ENCODE peak calls at places on chromosomes 16 and 17, in ten cellular contexts. J, S, T, Q, B, Y, K, G, R and V are unnamed samples. For H3K36me3, the result is how much of the 10 kb centered on the place peaks cover.

GRCh38 chr17:19263621-19264010 is 26.4 kb downstream of the EPN2 start:
- DNase-seq in J (peak), S (no peak), T (peak), Q (no peak), B (no peak), Y (no peak), K (peak), G (peak), R (peak), V (peak)

GRCh38 chr17:82560802-82561428 is 41.4 kb downstream of the FOXK2 start:
- DNase-seq in J (no peak), S (no peak), T (no peak), Q (no peak), B (no peak), Y (no peak), K (no peak), G (no peak), R (no peak), V (no peak)

GRCh38 chr17:15263206-15263579 is 1.9 kb downstream of the PMP22 start:
- DNase-seq in J (no peak), S (peak), T (no peak), Q (peak), B (peak), Y (no peak), K (peak), G (peak), R (peak), V (no peak)

GRCh38 chr16:50853329-50853728 is 111.4 kb downstream of the CYLD start:
- DNase-seq in J (no peak), S (no peak), T (no peak), Q (no peak), B (no peak), Y (no peak), K (no peak), G (no peak), R (no peak), V (no peak)

GRCh38 chr17:41615454-41615853 is 2.9 kb upstream of the KRT16 start:
- DNase-seq in J (no peak), S (no peak), T (peak), Q (no peak), B (no peak), Y (no peak), K (no peak), G (no peak), R (no peak), V (no peak)

GRCh38 chr16:27315333-27316037 is 1.7 kb downstream of the IL4R start:
- DNase-seq in J (peak), S (no peak), T (peak), Q (peak), B (no peak), Y (peak), K (peak), G (peak), R (peak), V (no peak)

GRCh38 chr16:67749436-67750078 is 30.4 kb upstream of the GFOD2 start:
- DNase-seq in J (no peak), S (no peak), T (no peak), Q (no peak), B (no peak), Y (no peak), K (no peak), G (no peak), R (no peak), V (no peak)

GRCh38 chr17:58337126-58337599 is 8.6 kb upstream of the TSPOAP1 start:
- DNase-seq in J (no peak), S (no peak), T (no peak), Q (no peak), B (no peak), Y (peak), K (no peak), G (peak), R (no peak), V (no peak)

GRCh38 chr16:72255785-72256184 is 83.8 kb upstream of the PMFBP1 start:
- DNase-seq in J (no peak), S (no peak), T (no peak), Q (no peak), B (no peak), Y (no peak), K (no peak), G (peak), R (peak), V (no peak)

GRCh38 chr17:83199500-83200201 is 120.2 kb downstream of the METRNL start:
- DNase-seq in J (peak), S (no peak), T (no peak), Q (peak), B (no peak), Y (peak), K (no peak), G (peak), R (no peak), V (no peak)

GRCh38 chr17:8176197-8176940 is at the start of gene TMEM107:
- DNase-seq in J (peak), S (peak), T (peak), Q (peak), B (peak), Y (peak), K (peak), G (peak), R (peak), V (no peak)

GRCh38 chr17:62064029-62064790 is 868 bp downstream of the MED13 start:
- DNase-seq in J (no peak), S (peak), T (peak), Q (no peak), B (no peak), Y (peak), K (peak), G (peak), R (peak), V (no peak)

GRCh38 chr16:2819179-2819938 is 2.3 kb downstream of the PRSS21 start:
- DNase-seq in J (no peak), S (no peak), T (no peak), Q (no peak), B (no peak), Y (no peak), K (no peak), G (peak), R (no peak), V (no peak)

GRCh38 chr17:32518856-32519768 is 32.3 kb downstream of the CDK5R1 start:
- DNase-seq in J (no peak), S (peak), T (peak), Q (peak), B (peak), Y (no peak), K (peak), G (peak), R (peak), V (no peak)

GRCh38 chr17:57989011-57989345 is 924 bp upstream of the VEZF1 start:
- DNase-seq in J (peak), S (no peak), T (no peak), Q (peak), B (no peak), Y (no peak), K (no peak), G (peak), R (peak), V (no peak)

GRCh38 chr16:65409505-65409904 is 287.6 kb upstream of the CDH11 start:
- DNase-seq in J (no peak), S (no peak), T (peak), Q (no peak), B (no peak), Y (no peak), K (no peak), G (no peak), R (no peak), V (peak)

GRCh38 chr16:4032768-4033167 is 83.5 kb downstream of the ADCY9 start:
- DNase-seq in J (no peak), S (no peak), T (peak), Q (peak), B (peak), Y (peak), K (peak), G (peak), R (peak), V (no peak)

GRCh38 chr17:47884427-47884740 is 11.7 kb upstream of the SP2 start:
- DNase-seq in J (no peak), S (no peak), T (no peak), Q (no peak), B (no peak), Y (no peak), K (no peak), G (no peak), R (no peak), V (no peak)

GRCh38 chr17:82461827-82462524 is 3.4 kb downstream of the NARF start:
- DNase-seq in J (no peak), S (no peak), T (peak), Q (no peak), B (peak), Y (no peak), K (no peak), G (peak), R (no peak), V (no peak)

GRCh38 chr16:51638338-51639135 is 487.5 kb upstream of the SALL1 start:
- DNase-seq in J (no peak), S (peak), T (peak), Q (no peak), B (no peak), Y (no peak), K (no peak), G (no peak), R (no peak), V (no peak)

GRCh38 chr16:47197536-47198179 is 53.9 kb upstream of the NETO2 start:
- DNase-seq in J (no peak), S (no peak), T (no peak), Q (peak), B (no peak), Y (no peak), K (peak), G (no peak), R (peak), V (no peak)

GRCh38 chr16:19609359-19609758 is 53.9 kb downstream of the VPS35L start:
- DNase-seq in J (no peak), S (no peak), T (no peak), Q (no peak), B (no peak), Y (no peak), K (no peak), G (no peak), R (no peak), V (no peak)

DNA sequence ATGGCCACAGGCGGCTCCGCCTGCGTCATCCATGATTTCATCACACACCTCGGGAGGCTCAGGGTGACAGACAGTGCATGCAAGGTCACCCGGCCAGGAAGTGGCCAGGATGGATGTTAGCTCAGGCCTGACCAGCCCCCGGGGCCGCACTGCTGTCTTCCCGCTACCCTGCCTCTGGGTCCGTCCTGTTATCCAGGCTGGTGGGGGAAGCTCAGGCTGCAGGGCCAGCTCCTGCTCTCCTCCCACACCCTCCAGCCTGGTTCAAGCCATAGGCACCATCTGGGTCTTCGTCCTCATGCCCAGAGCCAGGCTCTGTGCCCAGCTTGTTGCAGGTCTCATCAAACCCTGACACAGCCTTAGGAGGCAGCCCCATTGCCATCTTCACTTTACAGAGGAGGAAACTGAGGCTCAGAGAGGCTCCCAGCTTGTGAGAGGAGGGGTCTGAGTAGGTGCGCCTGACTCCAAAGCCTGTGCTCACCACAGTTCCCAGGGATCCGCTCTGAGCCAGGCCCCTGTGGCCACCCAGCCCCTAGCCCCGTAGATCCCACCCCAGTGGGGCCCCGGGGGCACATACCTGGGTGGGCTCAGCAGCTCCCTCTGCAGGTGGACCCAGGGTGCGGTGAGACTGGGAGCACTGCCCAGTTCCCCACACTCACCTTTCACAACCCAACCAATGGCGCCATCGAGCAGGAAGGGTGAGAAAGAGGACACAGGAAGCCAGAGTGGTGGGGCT is 414 bp upstream of the ADGRG3 start:
- DNase-seq in J (peak), S (no peak), T (no peak), Q (no peak), B (no peak), Y (no peak), K (peak), G (peak), R (peak), V (no peak)
- TF ChIP-seq CTCF in J (peak), S (peak), T (peak), Q (no peak), B (no peak), Y (peak), K (peak), G (no peak), R (no peak), V (peak)

GRCh38 chr17:37322826-37323561 is 52.8 kb upstream of the C17orf78 start:
- DNase-seq in J (no peak), S (no peak), T (no peak), Q (no peak), B (no peak), Y (no peak), K (no peak), G (no peak), R (no peak), V (no peak)
- H3K36me3 ChIP-seq in J (under half), S (under half), T (under half), Q (under half), B (under half), Y (half or more), K (under half), G (under half), R (under half), V (under half)

GRCh38 chr16:56684926-56685590 is 2.8 kb downstream of the MT1X start:
- DNase-seq in J (no peak), S (no peak), T (peak), Q (no peak), B (peak), Y (no peak), K (no peak), G (no peak), R (no peak), V (no peak)
- H3K4me3 ChIP-seq in J (no peak), S (no peak), T (no peak), Q (no peak), B (peak), Y (no peak), K (no peak), G (no peak), R (no peak), V (no peak)

GRCh38 chr16:55846598-55847346 is 13.9 kb upstream of the CES1 start:
- DNase-seq in J (no peak), S (no peak), T (no peak), Q (no peak), B (no peak), Y (no peak), K (no peak), G (no peak), R (no peak), V (no peak)

GRCh38 chr16:55842369-55843104 is 9.6 kb upstream of the CES1 start:
- DNase-seq in J (peak), S (peak), T (peak), Q (peak), B (no peak), Y (peak), K (peak), G (peak), R (peak), V (no peak)

GRCh38 chr16:55843105-55843395 is 10.2 kb upstream of the CES1 start:
- DNase-seq in J (no peak), S (no peak), T (no peak), Q (no peak), B (no peak), Y (no peak), K (no peak), G (no peak), R (no peak), V (no peak)
- TF ChIP-seq CTCF in J (no peak), S (no peak), T (no peak), Q (no peak), B (peak), Y (peak), K (no peak), G (no peak), R (no peak), V (no peak)

DNA sequence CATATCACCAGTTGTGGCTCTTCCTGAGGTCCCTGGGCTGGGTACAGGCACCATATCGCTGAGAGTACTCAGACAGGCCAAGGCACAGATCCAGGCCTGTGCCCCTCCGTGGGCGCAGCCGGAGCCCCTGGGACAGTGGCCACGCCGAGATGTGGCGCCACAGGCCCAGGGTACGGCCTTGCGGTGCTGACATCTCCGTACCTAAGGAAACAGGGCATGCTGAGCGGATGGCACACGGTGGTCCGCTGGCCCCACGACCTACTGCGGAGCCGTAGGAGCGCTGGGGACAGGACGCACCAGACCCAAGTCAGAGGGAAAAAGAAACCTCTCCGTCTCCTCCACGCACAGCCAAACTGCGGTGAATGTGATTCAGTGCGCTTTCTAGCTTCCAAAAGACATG is 26.5 kb downstream of the NDUFAF8 start:
- DNase-seq in J (no peak), S (no peak), T (no peak), Q (no peak), B (no peak), Y (no peak), K (no peak), G (no peak), R (no peak), V (no peak)
- H3K36me3 ChIP-seq in J (half or more), S (under half), T (under half), Q (half or more), B (under half), Y (under half), K (under half), G (under half), R (under half), V (under half)

GRCh38 chr16:54939537-54940278 is 9.0 kb downstream of the IRX5 start:
- DNase-seq in J (no peak), S (no peak), T (no peak), Q (peak), B (no peak), Y (no peak), K (no peak), G (no peak), R (no peak), V (no peak)
- H3K4me3 ChIP-seq in J (no peak), S (no peak), T (no peak), Q (no peak), B (no peak), Y (no peak), K (no peak), G (no peak), R (no peak), V (no peak)

GRCh38 chr16:56202036-56202435 is 10.7 kb downstream of the GNAO1 start:
- DNase-seq in J (no peak), S (peak), T (no peak), Q (no peak), B (no peak), Y (no peak), K (no peak), G (no peak), R (no peak), V (no peak)

GRCh38 chr16:56199164-56199563 is 7.9 kb downstream of the GNAO1 start:
- DNase-seq in J (no peak), S (no peak), T (no peak), Q (no peak), B (no peak), Y (peak), K (no peak), G (no peak), R (no peak), V (no peak)

GRCh38 chr16:56204836-56205235 is 13.5 kb downstream of the GNAO1 start:
- DNase-seq in J (no peak), S (no peak), T (no peak), Q (no peak), B (no peak), Y (no peak), K (no peak), G (no peak), R (no peak), V (no peak)

GRCh38 chr16:56201030-56201429 is 9.7 kb downstream of the GNAO1 start:
- DNase-seq in J (no peak), S (no peak), T (no peak), Q (no peak), B (no peak), Y (no peak), K (no peak), G (no peak), R (no peak), V (no peak)

DNA sequence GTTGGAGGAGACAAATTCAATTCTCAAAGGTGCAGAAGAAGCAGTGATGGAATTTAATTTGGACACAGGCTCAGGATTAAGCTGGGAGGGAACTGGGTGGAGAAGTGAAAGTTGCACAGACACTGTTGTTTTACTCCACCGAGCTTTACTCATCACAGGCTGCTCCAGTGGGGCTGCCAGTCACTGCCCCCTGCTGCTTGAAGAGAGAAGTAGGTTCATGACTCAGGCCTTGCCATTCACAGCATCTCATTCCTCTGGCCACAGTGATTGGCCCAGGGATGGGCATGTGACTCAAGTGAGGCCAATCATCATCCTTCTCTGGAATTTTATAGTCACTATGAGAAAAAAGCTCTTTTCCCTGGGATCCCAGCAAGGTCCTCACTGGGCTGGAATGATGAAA is 11.8 kb downstream of the GNAO1 start:
- DNase-seq in J (peak), S (peak), T (peak), Q (no peak), B (no peak), Y (peak), K (peak), G (no peak), R (no peak), V (no peak)
- TF ChIP-seq CTCF in J (peak), S (peak), T (peak), Q (no peak), B (no peak), Y (peak), K (peak), G (peak), R (no peak), V (peak)

GRCh38 chr17:45274033-45274432 is 12.1 kb upstream of the SPATA32 start:
- DNase-seq in J (no peak), S (no peak), T (no peak), Q (no peak), B (no peak), Y (no peak), K (no peak), G (peak), R (no peak), V (no peak)

GRCh38 chr17:45270828-45271418 is 9.0 kb upstream of the SPATA32 start:
- DNase-seq in J (no peak), S (peak), T (no peak), Q (no peak), B (no peak), Y (peak), K (peak), G (peak), R (no peak), V (no peak)

GRCh38 chr17:45273551-45273957 is 11.7 kb upstream of the SPATA32 start:
- DNase-seq in J (no peak), S (no peak), T (no peak), Q (no peak), B (no peak), Y (no peak), K (no peak), G (no peak), R (no peak), V (no peak)

GRCh38 chr17:45269912-45270311 is 8.0 kb upstream of the SPATA32 start:
- DNase-seq in J (no peak), S (no peak), T (no peak), Q (no peak), B (no peak), Y (no peak), K (no peak), G (peak), R (no peak), V (no peak)

DNA sequence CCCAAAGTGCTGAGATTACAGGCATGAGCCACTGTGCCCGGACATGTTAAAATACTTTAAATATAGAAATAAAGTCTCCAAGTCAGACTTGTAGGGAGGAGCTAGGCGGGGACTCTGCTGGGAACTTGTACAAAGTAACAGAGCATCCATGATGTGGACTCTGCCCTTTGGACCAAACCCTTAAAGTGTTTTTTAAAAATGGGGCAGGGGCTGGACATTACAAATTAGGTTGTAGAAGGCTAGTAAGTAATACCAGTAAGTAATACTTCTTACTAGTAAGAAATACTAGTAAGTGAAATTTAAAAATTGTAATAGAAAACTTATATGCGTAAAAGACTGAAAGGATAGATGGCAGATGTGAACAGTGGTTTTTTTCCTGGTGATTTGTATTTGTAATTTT is 9.7 kb upstream of the SPATA32 start:
- DNase-seq in J (no peak), S (no peak), T (no peak), Q (no peak), B (no peak), Y (no peak), K (no peak), G (peak), R (no peak), V (no peak)
- H3K36me3 ChIP-seq in J (half or more), S (under half), T (under half), Q (half or more), B (under half), Y (half or more), K (under half), G (half or more), R (under half), V (under half)